ENCODE peak calls at places on chromosome 11, in five cellular contexts. K is stimulated activated CD4-positive, alpha-beta T cell treated with anti-CD3 and anti-CD28 coated beads, Interleukin-1b, Interleukin-23, amount 100 ng/mL, for 24 hours; R is NCI-H1436 treated with DMSO at 0.1 percent for 48 hours; U is cardiac fibroblast; H is KG1. B is an unnamed sample.

GRCh38 chr11:104098132-104098531 is 61.7 kb downstream of the DDI1 start:
- DNase-seq in H (no peak), U (no peak), R (no peak), K (no peak), B (no peak)

GRCh38 chr11:1326435-1327063 is 17.1 kb upstream of the TOLLIP start:
- DNase-seq in K (no peak), U (peak), R (no peak), H (no peak), B (no peak)

GRCh38 chr11:134358165-134358852 is 26.5 kb downstream of the GLB1L2 start:
- DNase-seq in K (no peak), H (no peak), U (no peak), R (no peak), B (no peak)

GRCh38 chr11:63813563-63814382 is 517 bp downstream of the SPINDOC start:
- DNase-seq in H (peak), K (no peak), U (peak), R (no peak), B (no peak)

GRCh38 chr11:58446294-58446693 is 4.3 kb upstream of the OR5B12 start:
- DNase-seq in H (no peak), K (no peak), U (no peak), R (no peak), B (no peak)

GRCh38 chr11:117647872-117648271 is 149.1 kb downstream of the DSCAML1 start:
- DNase-seq in K (no peak), R (no peak), H (no peak), U (no peak), B (no peak)

GRCh38 chr11:125778728-125779127 is at the start of gene PATE2:
- DNase-seq in U (no peak), R (no peak), K (no peak), H (no peak), B (no peak)

GRCh38 chr11:12657336-12657735 is 16.9 kb upstream of the TEAD1 start:
- DNase-seq in H (no peak), K (no peak), U (no peak), R (no peak), B (no peak)

GRCh38 chr11:22192642-22193347 is at the start of gene ANO5:
- DNase-seq in K (no peak), H (no peak), R (no peak), U (no peak), B (peak)

GRCh38 chr11:48020092-48020755 is 39.9 kb downstream of the PTPRJ start:
- DNase-seq in R (no peak), U (no peak), H (no peak), K (no peak), B (no peak)

GRCh38 chr11:16607675-16608644 is 130.5 kb upstream of the C11orf58 start:
- DNase-seq in H (no peak), U (no peak), R (peak), K (no peak), B (peak)

GRCh38 chr11:81579339-81579738 is 1154.3 kb downstream of the FAM181B start:
- DNase-seq in K (no peak), H (no peak), U (no peak), R (no peak), B (no peak)

GRCh38 chr11:8739309-8739793 is 56.8 kb downstream of the RPL27A start:
- DNase-seq in K (no peak), H (no peak), U (no peak), R (no peak), B (no peak)

GRCh38 chr11:72741429-72741833 is 10.8 kb downstream of the ARAP1 start:
- DNase-seq in R (no peak), U (no peak), K (no peak), H (peak), B (peak)

GRCh38 chr11:112795142-112795815 is 165.9 kb upstream of the NCAM1 start:
- DNase-seq in U (peak), K (no peak), H (peak), R (no peak), B (peak)

GRCh38 chr11:117470576-117470975 is 142.9 kb downstream of the CEP164 start:
- DNase-seq in R (no peak), U (no peak), K (no peak), H (no peak), B (no peak)

GRCh38 chr11:62054484-62055121 is 69.2 kb upstream of the INCENP start:
- DNase-seq in H (no peak), U (peak), R (peak), K (no peak), B (peak)

GRCh38 chr11:111631666-111632039 is 29.4 kb downstream of the SIK2 start:
- DNase-seq in R (no peak), H (no peak), U (peak), K (no peak), B (no peak)

GRCh38 chr11:119854521-119854920 is 125.5 kb upstream of the NECTIN1 start:
- DNase-seq in U (no peak), K (no peak), H (no peak), R (no peak), B (no peak)

GRCh38 chr11:131693756-131694155 is 323.3 kb downstream of the NTM start:
- DNase-seq in H (no peak), K (no peak), U (no peak), R (no peak), B (no peak)

GRCh38 chr11:8732748-8733241 is 50.2 kb downstream of the RPL27A start:
- DNase-seq in R (no peak), U (peak), K (no peak), H (no peak), B (no peak)

GRCh38 chr11:69644071-69644961 is 3.4 kb downstream of the CCND1 start:
- DNase-seq in K (no peak), U (peak), H (no peak), R (no peak), B (no peak)

GRCh38 chr11:121769191-121769590 is 316.4 kb upstream of the SORL1-AS1 start:
- DNase-seq in R (no peak), H (no peak), U (no peak), K (no peak), B (no peak)

GRCh38 chr11:33730716-33731115 is 5.5 kb downstream of the CD59 start:
- DNase-seq in R (no peak), H (no peak), K (no peak), U (peak), B (no peak)

GRCh38 chr11:295351-296205 is 3.7 kb downstream of the IFITM5 start:
- DNase-seq in H (no peak), U (no peak), R (no peak), K (no peak), B (no peak)

GRCh38 chr11:12564012-12564411 is 110.2 kb upstream of the TEAD1 start:
- DNase-seq in H (no peak), U (no peak), R (no peak), K (no peak), B (no peak)

GRCh38 chr11:8094656-8095055 is 13.6 kb downstream of the TUB start:
- DNase-seq in K (no peak), R (no peak), U (no peak), H (no peak), B (peak)